ENCODE peak calls at places on chromosomes 16 and 17, in five cellular contexts. One of them, this sample, is unnamed.

GRCh38 chr17:35242158-35242804 is 591 bp upstream of the SLFN5 start:
- DNase-seq in body of pancreas: peak; percentile 90
- DNase-seq in aorta: peak; percentile 81
- DNase-seq in CD8-positive, alpha-beta T cell: peak; percentile 80
- DNase-seq in breast epithelium: peak; percentile 77
- DNase-seq in this sample: peak; percentile 68

GRCh38 chr17:601462-602303 is 113.0 kb downstream of the VPS53 start:
- DNase-seq in body of pancreas: no peak
- DNase-seq in aorta: no peak
- DNase-seq in CD8-positive, alpha-beta T cell: no peak
- DNase-seq in breast epithelium: no peak
- DNase-seq in this sample: no peak

GRCh38 chr16:19165101-19165500 is 2.9 kb upstream of the SYT17 start:
- DNase-seq in body of pancreas: no peak
- DNase-seq in aorta: no peak
- DNase-seq in CD8-positive, alpha-beta T cell: no peak
- DNase-seq in breast epithelium: no peak
- DNase-seq in this sample: no peak

GRCh38 chr16:68732068-68732680 is 4.9 kb upstream of the CDH1 start:
- DNase-seq in body of pancreas: peak; percentile 92
- DNase-seq in aorta: no peak
- DNase-seq in CD8-positive, alpha-beta T cell: no peak
- DNase-seq in breast epithelium: peak; percentile 67
- DNase-seq in this sample: no peak

GRCh38 chr17:54754560-54754959 is 146.1 kb upstream of the TOM1L1 start:
- DNase-seq in body of pancreas: no peak
- DNase-seq in aorta: no peak
- DNase-seq in CD8-positive, alpha-beta T cell: no peak
- DNase-seq in breast epithelium: no peak
- DNase-seq in this sample: no peak

GRCh38 chr16:9908613-9909012 is 273.6 kb downstream of the GRIN2A start:
- DNase-seq in body of pancreas: peak; percentile 29
- DNase-seq in aorta: no peak
- DNase-seq in CD8-positive, alpha-beta T cell: no peak
- DNase-seq in breast epithelium: no peak
- DNase-seq in this sample: no peak

GRCh38 chr17:77724876-77725615 is 233.5 kb upstream of the TNRC6C start:
- DNase-seq in body of pancreas: no peak
- DNase-seq in aorta: no peak
- DNase-seq in CD8-positive, alpha-beta T cell: no peak
- DNase-seq in breast epithelium: no peak
- DNase-seq in this sample: no peak

GRCh38 chr17:38421871-38422819 is 6.1 kb upstream of the ARHGAP23 start:
- DNase-seq in body of pancreas: no peak
- DNase-seq in aorta: no peak
- DNase-seq in CD8-positive, alpha-beta T cell: no peak
- DNase-seq in breast epithelium: no peak
- DNase-seq in this sample: no peak

GRCh38 chr16:86379505-86379846 is 130.9 kb upstream of the FOXF1 start:
- DNase-seq in body of pancreas: no peak
- DNase-seq in aorta: no peak
- DNase-seq in CD8-positive, alpha-beta T cell: no peak
- DNase-seq in breast epithelium: no peak
- DNase-seq in this sample: no peak

GRCh38 chr16:11361751-11362742 is 16.8 kb downstream of the RMI2 start:
- DNase-seq in body of pancreas: no peak
- DNase-seq in aorta: no peak
- DNase-seq in CD8-positive, alpha-beta T cell: no peak
- DNase-seq in breast epithelium: no peak
- DNase-seq in this sample: no peak

GRCh38 chr17:64781394-64781793 is 119.3 kb upstream of the SMURF2 start:
- DNase-seq in body of pancreas: peak; percentile 44
- DNase-seq in aorta: peak; percentile 87
- DNase-seq in CD8-positive, alpha-beta T cell: peak; percentile 15
- DNase-seq in breast epithelium: peak; percentile 73
- DNase-seq in this sample: peak; percentile 30

GRCh38 chr17:56697190-56697589 is 103.7 kb downstream of the NOG start:
- DNase-seq in body of pancreas: no peak
- DNase-seq in aorta: no peak
- DNase-seq in CD8-positive, alpha-beta T cell: no peak
- DNase-seq in breast epithelium: no peak
- DNase-seq in this sample: no peak

GRCh38 chr16:66266436-66267286 is 99.8 kb upstream of the CDH5 start:
- DNase-seq in body of pancreas: no peak
- DNase-seq in aorta: peak; percentile 83
- DNase-seq in CD8-positive, alpha-beta T cell: no peak
- DNase-seq in breast epithelium: peak; percentile 48
- DNase-seq in this sample: no peak

GRCh38 chr17:58605986-58606385 is 85.9 kb downstream of the TEX14 start:
- DNase-seq in body of pancreas: no peak
- DNase-seq in aorta: no peak
- DNase-seq in CD8-positive, alpha-beta T cell: no peak
- DNase-seq in breast epithelium: no peak
- DNase-seq in this sample: no peak

GRCh38 chr17:82874011-82874835 is 34.4 kb upstream of the ZNF750 start:
- DNase-seq in body of pancreas: no peak
- DNase-seq in aorta: peak; percentile 64
- DNase-seq in CD8-positive, alpha-beta T cell: no peak
- DNase-seq in breast epithelium: peak; percentile 88
- DNase-seq in this sample: no peak

GRCh38 chr17:65085397-65085796 is 28.9 kb upstream of the GNA13 start:
- DNase-seq in body of pancreas: no peak
- DNase-seq in aorta: peak; percentile 26
- DNase-seq in CD8-positive, alpha-beta T cell: no peak
- DNase-seq in breast epithelium: no peak
- DNase-seq in this sample: no peak

GRCh38 chr16:12083625-12084024 is 107.1 kb downstream of the SNX29 start:
- DNase-seq in body of pancreas: no peak
- DNase-seq in aorta: peak; percentile 21
- DNase-seq in CD8-positive, alpha-beta T cell: no peak
- DNase-seq in breast epithelium: peak; percentile 10
- DNase-seq in this sample: no peak

GRCh38 chr16:68711421-68712139 is 25.5 kb upstream of the CDH1 start:
- DNase-seq in body of pancreas: no peak
- DNase-seq in aorta: no peak
- DNase-seq in CD8-positive, alpha-beta T cell: no peak
- DNase-seq in breast epithelium: no peak
- DNase-seq in this sample: no peak

GRCh38 chr17:12730931-12731521 is 58.3 kb upstream of the ARHGAP44 start:
- DNase-seq in body of pancreas: peak; percentile 86
- DNase-seq in aorta: peak; percentile 95
- DNase-seq in CD8-positive, alpha-beta T cell: no peak
- DNase-seq in breast epithelium: peak; percentile 70
- DNase-seq in this sample: no peak

GRCh38 chr17:44829558-44830358 is at the start of gene GJC1:
- DNase-seq in body of pancreas: no peak
- DNase-seq in aorta: peak; percentile 86
- DNase-seq in CD8-positive, alpha-beta T cell: no peak
- DNase-seq in breast epithelium: no peak
- DNase-seq in this sample: peak; percentile 14

GRCh38 chr17:1241904-1242303 is 28.3 kb upstream of the BHLHA9 start:
- DNase-seq in body of pancreas: peak; percentile 33
- DNase-seq in aorta: no peak
- DNase-seq in CD8-positive, alpha-beta T cell: no peak
- DNase-seq in breast epithelium: no peak
- DNase-seq in this sample: no peak

GRCh38 chr17:2955931-2956582 is 107.3 kb downstream of the OR1D5 start:
- DNase-seq in body of pancreas: no peak
- DNase-seq in aorta: peak; percentile 41
- DNase-seq in CD8-positive, alpha-beta T cell: no peak
- DNase-seq in breast epithelium: no peak
- DNase-seq in this sample: no peak

GRCh38 chr16:80899804-80900592 is 95.6 kb upstream of the CDYL2 start:
- DNase-seq in body of pancreas: peak; percentile 91
- DNase-seq in aorta: peak; percentile 95
- DNase-seq in CD8-positive, alpha-beta T cell: no peak
- DNase-seq in breast epithelium: peak; percentile 93
- DNase-seq in this sample: no peak

GRCh38 chr16:50547340-50547865 is 793 bp upstream of the NKD1 start:
- DNase-seq in body of pancreas: peak; percentile 68
- DNase-seq in aorta: peak; percentile 87
- DNase-seq in CD8-positive, alpha-beta T cell: peak; percentile 77
- DNase-seq in breast epithelium: no peak
- DNase-seq in this sample: peak; percentile 85

GRCh38 chr16:65547799-65548446 is 426.1 kb upstream of the CDH11 start:
- DNase-seq in body of pancreas: no peak
- DNase-seq in aorta: no peak
- DNase-seq in CD8-positive, alpha-beta T cell: no peak
- DNase-seq in breast epithelium: no peak
- DNase-seq in this sample: no peak

GRCh38 chr17:1965556-1966273 is 59.4 kb downstream of the RTN4RL1 start:
- DNase-seq in body of pancreas: no peak
- DNase-seq in aorta: no peak
- DNase-seq in CD8-positive, alpha-beta T cell: no peak
- DNase-seq in breast epithelium: no peak
- DNase-seq in this sample: no peak

GRCh38 chr17:393806-394717 is 41.5 kb upstream of the RPH3AL start:
- DNase-seq in body of pancreas: no peak
- DNase-seq in aorta: peak; percentile 69
- DNase-seq in CD8-positive, alpha-beta T cell: no peak
- DNase-seq in breast epithelium: no peak
- DNase-seq in this sample: no peak

GRCh38 chr16:85490971-85491771 is 122.0 kb upstream of the GSE1 start:
- DNase-seq in body of pancreas: peak; percentile 49
- DNase-seq in aorta: no peak
- DNase-seq in CD8-positive, alpha-beta T cell: peak; percentile 3
- DNase-seq in breast epithelium: no peak
- DNase-seq in this sample: no peak

GRCh38 chr17:65523411-65523810 is 38.0 kb downstream of the AXIN2 start:
- DNase-seq in body of pancreas: no peak
- DNase-seq in aorta: no peak
- DNase-seq in CD8-positive, alpha-beta T cell: no peak
- DNase-seq in breast epithelium: no peak
- DNase-seq in this sample: no peak

GRCh38 chr17:57084361-57084801 is 665 bp upstream of the AKAP1 start:
- DNase-seq in body of pancreas: no peak
- DNase-seq in aorta: no peak
- DNase-seq in CD8-positive, alpha-beta T cell: no peak
- DNase-seq in breast epithelium: no peak
- DNase-seq in this sample: no peak

GRCh38 chr17:45265823-45266222 is 3.9 kb upstream of the SPATA32 start:
- DNase-seq in body of pancreas: no peak
- DNase-seq in aorta: no peak
- DNase-seq in CD8-positive, alpha-beta T cell: no peak
- DNase-seq in breast epithelium: no peak
- DNase-seq in this sample: no peak

DNA sequence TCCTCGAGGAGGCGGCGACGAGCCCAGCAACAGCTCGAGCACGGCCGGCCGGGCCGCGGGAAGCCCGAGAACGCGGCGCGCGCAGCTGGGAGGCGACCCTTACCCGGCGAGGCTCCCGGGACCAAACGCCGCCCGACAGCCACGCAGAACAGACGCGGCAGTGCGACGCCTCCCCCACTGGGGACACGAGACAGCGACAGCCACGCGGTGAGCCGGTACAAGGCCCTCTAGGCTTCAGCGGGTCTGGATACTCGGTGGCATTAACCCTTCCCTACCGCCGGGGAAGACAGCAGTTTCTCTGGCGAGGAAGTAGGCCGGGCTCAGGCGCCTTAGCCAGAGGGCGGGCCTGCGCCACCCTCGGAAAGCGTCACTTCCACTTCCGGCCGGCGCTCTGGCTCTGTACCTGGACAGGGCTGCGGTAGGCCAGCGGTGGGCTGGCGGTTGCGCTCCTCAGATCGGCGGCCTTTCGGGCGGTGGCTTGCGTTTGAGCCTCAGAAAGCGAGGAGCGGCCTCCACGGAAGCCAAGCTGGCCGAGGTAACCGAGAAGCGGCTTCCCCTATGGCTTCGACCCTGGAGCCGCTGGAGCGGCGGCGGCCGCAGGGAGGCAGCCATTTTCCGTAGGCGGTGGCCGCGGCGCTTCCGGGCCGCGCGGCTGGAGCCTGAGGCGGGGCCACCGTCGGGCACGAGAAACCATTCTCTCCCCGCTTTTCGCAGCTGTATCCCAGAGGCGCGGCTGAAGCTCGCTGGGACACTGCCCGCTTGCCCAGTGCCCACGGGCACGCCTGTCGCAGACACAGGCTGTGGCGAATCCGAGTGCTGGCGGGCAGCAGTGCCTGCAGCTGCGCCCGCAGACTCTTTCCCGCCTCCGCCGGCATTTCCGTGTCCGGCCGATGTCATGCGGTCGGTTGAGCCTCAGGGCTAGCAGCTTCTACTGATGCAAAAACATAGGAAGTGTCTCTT is at the start of the genes TIGD7 and ZNF75A:
- DNase-seq in body of pancreas: peak; percentile 79
- DNase-seq in aorta: peak; percentile 95
- DNase-seq in CD8-positive, alpha-beta T cell: peak; percentile 70
- DNase-seq in breast epithelium: peak; percentile 79
- DNase-seq in this sample: peak; percentile 67
- H3K9me3 ChIP-seq in body of pancreas: peaks cover 49% of the 10 kb centered on the region
- H3K9me3 ChIP-seq in aorta: peaks cover 15% of the 10 kb centered on the region
- H3K9me3 ChIP-seq in CD8-positive, alpha-beta T cell: peaks cover 21% of the 10 kb centered on the region
- H3K9me3 ChIP-seq in breast epithelium: peaks cover 77% of the 10 kb centered on the region
- H3K9me3 ChIP-seq in this sample: peaks cover 16% of the 10 kb centered on the region

GRCh38 chr17:73746314-73747073 is 102.2 kb upstream of the SDK2 start:
- DNase-seq in body of pancreas: no peak
- DNase-seq in aorta: no peak
- DNase-seq in CD8-positive, alpha-beta T cell: no peak
- DNase-seq in breast epithelium: no peak
- DNase-seq in this sample: no peak
- H3K9me3 ChIP-seq in body of pancreas: no peaks in the 10 kb centered on the region
- H3K9me3 ChIP-seq in aorta: no peaks in the 10 kb centered on the region
- H3K9me3 ChIP-seq in CD8-positive, alpha-beta T cell: no peaks in the 10 kb centered on the region
- H3K9me3 ChIP-seq in breast epithelium: no peaks in the 10 kb centered on the region
- H3K9me3 ChIP-seq in this sample: no peaks in the 10 kb centered on the region

DNA sequence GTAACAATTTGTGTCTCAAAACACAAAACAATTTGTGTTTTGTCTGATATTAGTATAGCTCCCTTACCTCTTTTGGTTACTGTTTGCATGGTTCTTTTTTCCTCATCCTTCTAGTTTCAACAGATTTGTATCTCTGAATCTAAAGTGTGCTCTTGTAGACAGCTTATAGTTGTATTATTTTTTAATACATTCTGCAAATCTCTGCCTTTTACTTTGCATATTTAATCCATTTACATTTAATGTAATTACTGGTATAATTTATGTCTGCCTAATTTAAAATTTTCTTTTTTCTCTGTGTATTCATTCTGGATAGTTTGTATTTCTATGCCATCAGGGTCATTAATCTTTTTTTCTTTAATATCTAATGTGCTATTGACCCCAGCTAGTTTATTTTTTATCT is 9.9 kb upstream of the GNAO1 start:
- DNase-seq in body of pancreas: no peak
- DNase-seq in aorta: no peak
- DNase-seq in CD8-positive, alpha-beta T cell: no peak
- DNase-seq in breast epithelium: no peak
- DNase-seq in this sample: no peak
- H3K9me3 ChIP-seq in body of pancreas: peaks cover 3% of the 10 kb centered on the region
- H3K9me3 ChIP-seq in aorta: no peaks in the 10 kb centered on the region
- H3K9me3 ChIP-seq in CD8-positive, alpha-beta T cell: no peaks in the 10 kb centered on the region
- H3K9me3 ChIP-seq in breast epithelium: no peaks in the 10 kb centered on the region
- H3K9me3 ChIP-seq in this sample: no peaks in the 10 kb centered on the region

DNA sequence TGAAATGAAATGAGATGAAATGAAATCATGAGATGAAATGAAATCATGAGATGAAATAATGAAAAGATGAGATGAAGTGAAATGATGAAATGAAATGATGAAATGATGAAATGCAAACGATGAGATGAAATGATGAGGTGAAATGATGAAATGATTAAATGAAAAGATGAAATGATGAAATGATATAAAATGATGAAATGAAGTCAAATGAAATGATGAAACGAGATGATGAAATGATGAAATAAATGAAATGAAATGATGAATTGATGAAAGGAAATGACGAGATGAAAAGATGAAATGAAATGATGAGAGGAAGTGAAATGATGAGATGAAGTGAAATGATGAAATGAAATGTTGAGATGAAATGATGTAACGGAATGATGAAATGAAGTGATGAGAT is 595.6 kb downstream of the TP53TG3F start:
- DNase-seq in body of pancreas: no peak
- DNase-seq in aorta: no peak
- DNase-seq in CD8-positive, alpha-beta T cell: no peak
- DNase-seq in breast epithelium: no peak
- DNase-seq in this sample: no peak
- H3K9me3 ChIP-seq in body of pancreas: peaks cover 6% of the 10 kb centered on the region
- H3K9me3 ChIP-seq in aorta: peaks cover 2% of the 10 kb centered on the region
- H3K9me3 ChIP-seq in CD8-positive, alpha-beta T cell: no peaks in the 10 kb centered on the region
- H3K9me3 ChIP-seq in breast epithelium: peaks cover 15% of the 10 kb centered on the region
- H3K9me3 ChIP-seq in this sample: no peaks in the 10 kb centered on the region

This sample was measured in T-helper 17 cell.